ENCODE peak calls at places on chromosomes 11 and 22, in seven cellular contexts. G, K, D, C, U, V and N are unnamed samples.

GRCh38 chr11:114257621-114258558 is 38.3 kb upstream of the NNMT start:
- DNase-seq in G (peak; percentile 81), U (no peak), D (no peak), C (peak; percentile 30), K (peak; percentile 95), V (no peak), N (no peak)

GRCh38 chr11:66494935-66495334 is 14.7 kb downstream of the DPP3 start:
- DNase-seq in D (no peak), U (no peak), C (no peak), G (no peak), V (no peak), K (peak; percentile 30), N (no peak)

GRCh38 chr22:33891455-33891854 is 28.8 kb downstream of the LARGE1 start:
- DNase-seq in C (no peak), G (no peak), U (no peak), V (no peak), D (no peak), K (no peak), N (no peak)

GRCh38 chr11:119300198-119300964 is 16.5 kb downstream of the MCAM start:
- DNase-seq in G (peak; percentile 44), V (no peak), D (no peak), U (no peak), C (no peak), K (no peak), N (no peak)

GRCh38 chr22:49094151-49094550 is 733.5 kb downstream of the BRD1 start:
- DNase-seq in C (no peak), V (no peak), K (no peak), D (no peak), U (no peak), G (no peak), N (no peak)

GRCh38 chr22:17257091-17257490 is 37.9 kb upstream of the ADA2 start:
- DNase-seq in K (peak; percentile 41), D (no peak), C (no peak), G (no peak), U (no peak), V (no peak), N (no peak)

GRCh38 chr11:89495951-89496350 is 4.8 kb upstream of the NOX4 start:
- DNase-seq in D (peak; percentile 99), G (no peak), U (no peak), V (no peak), K (peak; percentile 50), C (peak; percentile 82), N (no peak)

GRCh38 chr11:75447415-75447814 is 14.4 kb upstream of the KLHL35 start:
- DNase-seq in C (no peak), K (no peak), D (no peak), U (no peak), G (no peak), V (no peak), N (no peak)

GRCh38 chr22:37616205-37617083 is 7.8 kb downstream of the GGA1 start:
- DNase-seq in D (no peak), C (no peak), G (no peak), V (no peak), K (no peak), U (no peak), N (no peak)

GRCh38 chr11:115081972-115082371 is 403.6 kb downstream of the NXPE2 start:
- DNase-seq in U (no peak), V (no peak), C (no peak), G (no peak), K (no peak), D (no peak), N (no peak)

GRCh38 chr11:35919244-35919643 is 24.6 kb upstream of the LDLRAD3 start:
- DNase-seq in D (peak; percentile 4), K (peak; percentile 70), U (no peak), G (no peak), C (no peak), V (no peak), N (no peak)

GRCh38 chr11:123061403-123062157 is at the start of gene HSPA8:
- DNase-seq in V (no peak), K (peak; percentile 54), C (peak; percentile 86), U (peak; percentile 71), D (peak; percentile 70), G (peak; percentile 36), N (peak; percentile 80)

GRCh38 chr22:47188337-47189055 is 426.0 kb downstream of the TBC1D22A start:
- DNase-seq in U (no peak), G (no peak), C (no peak), K (no peak), D (no peak), V (no peak), N (no peak)

GRCh38 chr22:31160328-31160978 is 471 bp downstream of the RNF185 start:
- DNase-seq in K (no peak), D (peak; percentile 29), U (no peak), G (no peak), C (peak; percentile 69), V (no peak), N (peak; percentile 38)

GRCh38 chr11:73197348-73197747 is 20.7 kb upstream of the P2RY2 start:
- DNase-seq in K (no peak), C (no peak), G (no peak), V (no peak), U (no peak), D (no peak), N (peak; percentile 84)

DNA sequence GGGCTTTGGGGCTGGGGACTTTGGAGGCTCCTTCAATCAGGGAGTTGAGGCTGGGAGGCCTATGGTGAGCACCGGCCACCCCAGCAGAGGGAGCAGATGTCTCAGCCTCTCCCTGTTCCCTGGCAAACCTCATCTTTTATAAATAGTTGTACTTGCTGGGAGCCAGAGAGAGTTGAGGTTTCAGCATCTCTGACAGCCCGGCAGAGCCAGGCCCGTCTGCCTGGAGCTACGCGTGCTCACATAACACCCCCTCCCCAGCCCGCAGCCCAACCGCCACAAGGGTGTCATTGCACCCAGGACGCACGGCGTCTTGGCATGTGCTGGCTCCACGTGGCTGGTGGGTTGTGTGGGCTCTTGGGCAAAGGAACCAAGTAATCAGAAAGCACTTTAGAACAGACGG is 127.1 kb downstream of the CHST1 start:
- DNase-seq in G (no peak), D (no peak), U (no peak), K (no peak), C (no peak), V (no peak), N (no peak)
- H3K27ac ChIP-seq in G (no peak overlapping the region), D (no peak overlapping the region), U (no peak overlapping the region), K (no peak overlapping the region), C (no peak overlapping the region), V (no peak overlapping the region), N (no peak overlapping the region)

DNA sequence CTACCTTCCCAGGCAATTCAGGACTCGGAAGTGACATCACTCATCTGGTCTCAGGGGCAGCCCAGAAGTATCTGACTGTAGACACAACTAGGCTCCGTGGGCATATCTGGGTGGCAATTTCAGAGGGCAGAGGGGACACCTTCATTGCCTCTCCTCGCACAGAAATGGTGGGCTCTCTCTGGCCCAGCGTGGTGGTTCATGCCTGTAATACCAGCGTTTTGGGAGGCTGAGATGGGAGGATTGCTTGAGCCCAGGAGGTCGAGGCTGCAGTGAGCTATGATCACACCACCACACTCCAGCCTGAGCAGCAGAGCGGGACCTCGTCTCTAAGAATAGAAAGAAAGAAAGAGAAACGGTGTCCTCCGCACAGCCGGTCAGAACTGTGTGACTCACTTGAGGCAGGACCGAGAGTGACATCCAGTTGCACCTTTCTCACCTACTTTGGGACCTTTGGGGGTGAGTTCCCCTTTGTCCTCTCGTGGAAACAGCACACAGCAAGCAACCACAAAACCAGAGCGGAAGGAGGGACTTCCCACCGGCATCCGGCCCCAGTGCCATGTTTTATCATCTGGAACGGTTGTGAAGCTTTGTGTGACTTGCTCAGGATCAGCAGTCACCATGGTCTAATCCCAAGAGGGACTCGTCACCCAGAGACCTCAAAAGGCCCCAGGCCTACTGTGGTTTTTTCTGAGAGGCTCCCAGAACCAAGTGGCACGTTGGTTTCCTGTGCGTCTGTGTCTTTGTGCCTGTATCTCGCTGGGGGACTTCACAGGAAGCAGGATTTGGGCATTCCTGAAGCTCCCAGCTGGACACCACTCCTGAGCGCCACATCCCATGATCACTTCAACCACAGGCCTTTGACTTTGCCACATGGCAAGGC is 38.4 kb upstream of the EMID1 start:
- DNase-seq in U (peak; percentile 85), D (no peak), G (no peak), K (no peak), V (peak; percentile 100), C (no peak), N (no peak)
- H3K9ac ChIP-seq in U (peak overlapping the region; percentile 34), D (no peak overlapping the region), G (no peak overlapping the region), K (no peak overlapping the region), V (peak overlapping the region; percentile 44), C (no peak overlapping the region), N (no peak overlapping the region)

GRCh38 chr11:20156876-20157613 is 3.2 kb downstream of the DBX1 start:
- DNase-seq in V (no peak), G (no peak), C (no peak), K (peak; percentile 83), U (peak; percentile 15), D (no peak), N (no peak)
- H3K27me3 ChIP-seq in V (peaks cover 8% of the 10 kb centered on the region), G (peaks cover 31% of the 10 kb centered on the region), C (peaks cover 74% of the 10 kb centered on the region), K (peaks cover 70% of the 10 kb centered on the region), U (peaks cover 60% of the 10 kb centered on the region), D (peaks cover 77% of the 10 kb centered on the region), N (peaks cover 67% of the 10 kb centered on the region)

GRCh38 chr11:69499946-69500284 is 18.5 kb downstream of the LINC01488 start:
- DNase-seq in U (no peak), V (no peak), K (no peak), D (no peak), C (no peak), G (peak; percentile 32), N (no peak)

GRCh38 chr11:69501121-69501489 is 19.6 kb downstream of the LINC01488 start:
- DNase-seq in G (no peak), C (no peak), U (no peak), D (no peak), V (no peak), K (no peak), N (no peak)

GRCh38 chr11:69499216-69499945 is 17.9 kb downstream of the LINC01488 start:
- DNase-seq in K (no peak), V (no peak), C (peak; percentile 23), G (peak; percentile 22), D (no peak), U (no peak), N (no peak)

GRCh38 chr11:69501891-69502860 is 20.7 kb downstream of the LINC01488 start:
- DNase-seq in C (no peak), U (no peak), V (no peak), G (peak; percentile 40), K (no peak), D (no peak), N (no peak)

GRCh38 chr11:69500285-69501120 is 19.0 kb downstream of the LINC01488 start:
- DNase-seq in K (no peak), D (peak; percentile 21), C (no peak), V (no peak), G (peak; percentile 21), U (no peak), N (no peak)
- H3K27ac ChIP-seq in K (no peak overlapping the region), D (no peak overlapping the region), C (no peak overlapping the region), V (no peak overlapping the region), G (no peak overlapping the region), U (no peak overlapping the region), N (no peak overlapping the region)

GRCh38 chr11:129368889-129369672 is 6.6 kb upstream of the BARX2 start:
- DNase-seq in V (no peak), K (no peak), C (no peak), G (no peak), D (no peak), U (peak; percentile 93), N (no peak)
- H3K9ac ChIP-seq in V (no peak overlapping the region), K (no peak overlapping the region), C (no peak overlapping the region), G (no peak overlapping the region), D (no peak overlapping the region), U (peak overlapping the region; percentile 57), N (no peak overlapping the region)